ENCODE peak calls at places on chromosomes 3 and 15, in nine cellular contexts. B, H, I, G, L, D, Q, Y and O are unnamed samples.

GRCh38 chr3:191136347-191136746 is 62.7 kb upstream of the OSTN start:
- DNase-seq in B (no peak), H (no peak), I (no peak), G (peak; percentile 62), L (peak; percentile 18), D (peak; percentile 44), Q (no peak), Y (no peak), O (no peak)

GRCh38 chr3:119322021-119322522 is 27.9 kb downstream of the ARHGAP31 start:
- DNase-seq in B (no peak), H (peak; percentile 35), I (no peak), G (peak; percentile 29), L (peak; percentile 47), D (peak; percentile 68), Q (no peak), Y (no peak), O (no peak)

GRCh38 chr15:27506752-27507151 is 535.8 kb downstream of the GABRG3 start:
- DNase-seq in B (no peak), H (no peak), I (no peak), G (no peak), L (no peak), D (no peak), Q (no peak), Y (no peak), O (no peak)

GRCh38 chr3:128322030-128323022 is 144.4 kb downstream of the DNAJB8 start:
- DNase-seq in B (no peak), H (no peak), I (peak; percentile 48), G (peak; percentile 67), L (peak; percentile 46), D (peak; percentile 50), Q (no peak), Y (peak; percentile 39), O (no peak)

GRCh38 chr15:29126208-29126536 is 143.4 kb downstream of the NSMCE3 start:
- DNase-seq in B (no peak), H (no peak), I (peak; percentile 1), G (no peak), L (no peak), D (no peak), Q (no peak), Y (no peak), O (no peak)

GRCh38 chr3:77513541-77513940 is 473.6 kb downstream of the ROBO2 start:
- DNase-seq in B (no peak), H (peak; percentile 79), I (no peak), G (no peak), L (no peak), D (peak; percentile 18), Q (no peak), Y (no peak), O (no peak)

GRCh38 chr3:175916151-175916946 is 1057.2 kb downstream of the NAALADL2 start:
- DNase-seq in B (no peak), H (no peak), I (no peak), G (no peak), L (no peak), D (peak; percentile 23), Q (no peak), Y (no peak), O (no peak)

GRCh38 chr15:82300883-82301282 is 38.3 kb downstream of the SAXO2 start:
- DNase-seq in B (no peak), H (no peak), I (no peak), G (no peak), L (no peak), D (no peak), Q (no peak), Y (no peak), O (no peak)

GRCh38 chr3:186287723-186288122 is 74.3 kb downstream of the DGKG start:
- DNase-seq in B (no peak), H (peak; percentile 72), I (no peak), G (peak; percentile 77), L (peak; percentile 85), D (peak; percentile 94), Q (no peak), Y (no peak), O (peak; percentile 84)
- H3K4me3 ChIP-seq in B (no peak overlapping the region), H (no peak overlapping the region), I (no peak overlapping the region), G (no peak overlapping the region), L (no peak overlapping the region), D (no peak overlapping the region), Q (no peak overlapping the region), Y (no peak overlapping the region), O (no peak overlapping the region)

DNA sequence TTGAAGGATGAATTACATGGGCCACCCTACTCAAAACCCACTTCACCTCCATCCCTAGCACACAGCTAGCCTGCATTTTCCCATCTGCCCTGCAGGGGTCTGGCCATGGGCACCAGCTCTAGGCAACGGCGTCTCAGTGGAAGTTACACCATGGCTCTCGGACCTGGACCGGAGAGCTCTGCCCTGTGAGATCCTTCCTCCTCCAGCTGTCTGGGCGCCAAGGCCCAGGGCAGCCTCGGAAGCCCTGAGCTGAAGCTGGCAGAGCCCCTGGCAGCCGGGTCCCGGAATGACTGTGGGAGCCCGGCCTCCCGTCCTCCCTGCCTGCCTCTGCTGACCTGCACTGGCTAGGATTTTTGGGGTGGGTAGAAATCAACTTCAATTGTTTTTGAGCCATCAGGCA is 98.9 kb downstream of the CHSY1 start:
- DNase-seq in B (no peak), H (no peak), I (no peak), G (no peak), L (no peak), D (no peak), Q (no peak), Y (no peak), O (no peak)
- TF ChIP-seq CTCF in B (peak; percentile 8), H (peak; percentile 11), I (peak; percentile 39), G (peak; percentile 36), L (peak; percentile 10), D (peak; percentile 43), Q (peak; percentile 16), Y (no peak), O (peak; percentile 48)

GRCh38 chr3:45794177-45794560 is 2.2 kb downstream of the SLC6A20 start:
- DNase-seq in B (no peak), H (no peak), I (no peak), G (no peak), L (no peak), D (no peak), Q (peak; percentile 38), Y (no peak), O (no peak)

GRCh38 chr3:45795509-45795881 is 841 bp downstream of the SLC6A20 start:
- DNase-seq in B (no peak), H (no peak), I (no peak), G (no peak), L (peak; percentile 4), D (no peak), Q (no peak), Y (no peak), O (no peak)

GRCh38 chr3:45796902-45797637 is 734 bp upstream of the SLC6A20 start:
- DNase-seq in B (no peak), H (no peak), I (no peak), G (no peak), L (no peak), D (no peak), Q (no peak), Y (no peak), O (no peak)

GRCh38 chr3:45798034-45798433 is 1.7 kb upstream of the SLC6A20 start:
- DNase-seq in B (no peak), H (no peak), I (no peak), G (no peak), L (no peak), D (no peak), Q (no peak), Y (no peak), O (no peak)

DNA sequence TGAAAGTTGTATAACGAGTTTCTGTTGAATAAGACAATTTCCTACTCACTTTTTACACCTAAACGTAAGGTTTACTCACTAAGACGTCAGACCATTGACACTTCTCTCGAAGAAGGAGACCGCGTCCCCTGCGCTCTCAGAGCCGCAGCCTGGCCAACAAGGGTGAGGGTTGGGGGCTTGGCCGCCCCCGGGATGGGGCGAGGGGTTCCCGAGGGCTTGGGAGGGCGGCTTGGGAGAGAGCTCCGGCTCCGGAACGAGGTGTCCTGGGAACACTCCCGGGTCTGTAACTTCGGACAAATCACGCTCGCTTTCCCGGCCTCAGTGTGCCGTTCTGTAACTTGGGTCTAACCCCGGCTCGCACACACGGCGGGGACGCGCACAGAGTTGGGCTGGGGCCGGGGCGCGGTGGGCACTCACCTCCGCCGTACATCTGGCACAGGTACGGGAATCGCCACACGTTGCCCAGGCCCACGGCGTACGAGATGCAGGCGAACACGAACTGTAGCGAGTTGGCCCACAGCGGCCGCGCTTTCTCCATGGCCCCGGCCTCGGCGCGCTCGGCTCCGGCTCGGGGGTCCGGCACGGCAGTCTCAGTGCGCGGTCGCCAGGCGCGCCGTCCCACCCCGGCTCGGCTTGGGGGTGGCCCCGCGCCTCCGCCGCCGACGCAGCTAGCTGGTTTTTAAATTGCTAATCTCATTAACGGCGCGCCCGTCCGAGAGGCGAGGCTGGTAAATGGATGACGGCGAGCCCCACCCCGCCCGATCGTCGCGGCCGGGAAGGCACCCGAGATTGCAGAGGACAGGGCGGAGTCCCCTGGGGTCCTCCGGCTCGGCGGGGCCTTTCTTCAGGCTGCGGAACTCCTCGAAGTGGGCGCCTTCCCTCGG is at the start of gene SLC6A20:
- DNase-seq in B (no peak), H (no peak), I (no peak), G (no peak), L (no peak), D (no peak), Q (no peak), Y (no peak), O (peak; percentile 30)
- H3K4me3 ChIP-seq in B (peak within 1 kb of the TSS; percentile 44), H (no peak within 1 kb of the TSS), I (peak within 1 kb of the TSS; percentile 67), G (no peak within 1 kb of the TSS), L (peak within 1 kb of the TSS; percentile 17), D (peak within 1 kb of the TSS; percentile 1), Q (peak within 1 kb of the TSS; percentile 47), Y (peak within 1 kb of the TSS; percentile 74), O (peak within 1 kb of the TSS; percentile 83)

GRCh38 chr15:57321973-57322601 is 54.2 kb upstream of the CGNL1 start:
- DNase-seq in B (no peak), H (no peak), I (no peak), G (no peak), L (no peak), D (no peak), Q (no peak), Y (no peak), O (no peak)

GRCh38 chr15:57321485-57321884 is 54.8 kb upstream of the CGNL1 start:
- DNase-seq in B (no peak), H (no peak), I (no peak), G (no peak), L (no peak), D (no peak), Q (no peak), Y (no peak), O (no peak)

GRCh38 chr15:57323299-57323805 is 53.0 kb upstream of the CGNL1 start:
- DNase-seq in B (no peak), H (no peak), I (peak; percentile 8), G (no peak), L (no peak), D (no peak), Q (no peak), Y (no peak), O (no peak)

GRCh38 chr15:57323806-57324589 is 52.3 kb upstream of the CGNL1 start:
- DNase-seq in B (no peak), H (no peak), I (peak; percentile 10), G (no peak), L (peak; percentile 60), D (peak; percentile 55), Q (no peak), Y (no peak), O (no peak)

DNA sequence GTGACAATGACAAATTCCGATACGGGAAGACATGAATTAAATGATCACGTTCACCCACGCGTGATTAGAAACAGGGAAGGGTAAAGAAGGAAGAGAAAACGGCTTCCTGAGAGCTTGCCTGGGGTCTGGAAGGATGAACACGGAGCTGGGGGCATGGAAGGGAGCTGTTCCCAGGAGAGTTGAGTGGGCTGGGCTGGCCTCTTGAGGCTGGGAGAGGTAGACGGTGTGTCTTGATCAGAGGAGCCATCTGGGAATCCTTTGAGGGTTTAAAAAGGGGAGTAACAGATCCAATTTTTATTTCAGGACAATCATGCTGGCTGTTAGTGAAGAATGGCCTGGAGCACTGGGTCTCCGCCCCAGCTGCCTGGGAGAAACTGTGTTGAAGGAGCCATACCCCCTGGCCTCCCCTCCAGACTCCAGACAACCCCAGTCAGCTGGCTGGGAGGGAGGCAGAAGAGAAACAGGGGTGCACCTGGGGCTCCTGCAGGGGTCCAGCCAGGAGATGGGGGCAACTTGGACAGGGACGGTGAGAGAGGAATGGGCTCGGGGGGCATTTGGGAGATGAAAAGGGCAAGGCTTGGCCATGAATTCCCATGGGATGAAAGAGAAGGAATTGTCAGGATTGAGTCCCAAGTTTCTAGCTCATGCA is 53.6 kb upstream of the CGNL1 start:
- DNase-seq in B (no peak), H (no peak), I (no peak), G (no peak), L (no peak), D (no peak), Q (no peak), Y (no peak), O (no peak)
- TF ChIP-seq CTCF in B (no peak), H (no peak), I (no peak), G (no peak), L (no peak), D (no peak), Q (no peak), Y (no peak), O (no peak)